ENCODE peak calls at places on chromosomes 12 and 14, in eight cellular contexts. One of them, this sample, is unnamed. For H3K4me1, the result is how much of the 10 kb centered on the place peaks cover.

GRCh38 chr12:56385873-56386272 is 23.2 kb upstream of the APOF start:
- DNase-seq in NT2/D1: no peak
- DNase-seq in uterus: no peak
- DNase-seq in neuronal stem cell: no peak
- DNase-seq in heart left ventricle: no peak
- DNase-seq in endothelial cell of umbilical vein: no peak
- DNase-seq in SK-N-SH: no peak
- DNase-seq in foreskin keratinocyte: no peak
- DNase-seq in this sample: no peak

GRCh38 chr12:122499991-122500684 is 594 bp downstream of the ZCCHC8 start:
- DNase-seq in uterus: peak
- DNase-seq in heart left ventricle: peak
- DNase-seq in SK-N-SH: peak
- DNase-seq in neuronal stem cell: peak
- DNase-seq in foreskin keratinocyte: peak
- DNase-seq in endothelial cell of umbilical vein: peak
- DNase-seq in NT2/D1: peak
- DNase-seq in this sample: peak

GRCh38 chr14:61535032-61535431 is 160.3 kb upstream of the HIF1A start:
- DNase-seq in foreskin keratinocyte: no peak
- DNase-seq in SK-N-SH: no peak
- DNase-seq in endothelial cell of umbilical vein: no peak
- DNase-seq in uterus: no peak
- DNase-seq in neuronal stem cell: no peak
- DNase-seq in heart left ventricle: no peak
- DNase-seq in NT2/D1: no peak
- DNase-seq in this sample: no peak

GRCh38 chr14:24379907-24380746 is 12.1 kb downstream of the NFATC4 start:
- DNase-seq in heart left ventricle: no peak
- DNase-seq in SK-N-SH: no peak
- DNase-seq in neuronal stem cell: no peak
- DNase-seq in uterus: no peak
- DNase-seq in endothelial cell of umbilical vein: no peak
- DNase-seq in foreskin keratinocyte: no peak
- DNase-seq in NT2/D1: no peak
- DNase-seq in this sample: no peak

GRCh38 chr14:83085141-83085540 is 1551.5 kb upstream of the SEL1L start:
- DNase-seq in uterus: no peak
- DNase-seq in neuronal stem cell: no peak
- DNase-seq in endothelial cell of umbilical vein: no peak
- DNase-seq in NT2/D1: no peak
- DNase-seq in SK-N-SH: no peak
- DNase-seq in heart left ventricle: no peak
- DNase-seq in foreskin keratinocyte: no peak
- DNase-seq in this sample: no peak

GRCh38 chr14:84527706-84528105 is 1002.2 kb upstream of the FLRT2 start:
- DNase-seq in endothelial cell of umbilical vein: no peak
- DNase-seq in uterus: no peak
- DNase-seq in foreskin keratinocyte: no peak
- DNase-seq in heart left ventricle: no peak
- DNase-seq in neuronal stem cell: no peak
- DNase-seq in SK-N-SH: no peak
- DNase-seq in NT2/D1: no peak
- DNase-seq in this sample: no peak

GRCh38 chr14:100291305-100292075 is 14.8 kb downstream of the SLC25A29 start:
- DNase-seq in endothelial cell of umbilical vein: no peak
- DNase-seq in heart left ventricle: no peak
- DNase-seq in uterus: peak
- DNase-seq in foreskin keratinocyte: no peak
- DNase-seq in neuronal stem cell: no peak
- DNase-seq in SK-N-SH: peak
- DNase-seq in NT2/D1: no peak
- DNase-seq in this sample: no peak

GRCh38 chr14:81594012-81594411 is 60.4 kb upstream of the SEL1L start:
- DNase-seq in NT2/D1: no peak
- DNase-seq in uterus: no peak
- DNase-seq in heart left ventricle: peak
- DNase-seq in neuronal stem cell: peak
- DNase-seq in endothelial cell of umbilical vein: no peak
- DNase-seq in foreskin keratinocyte: no peak
- DNase-seq in SK-N-SH: no peak
- DNase-seq in this sample: no peak

GRCh38 chr14:89910706-89911017 is 43.9 kb downstream of the EFCAB11 start:
- DNase-seq in heart left ventricle: no peak
- DNase-seq in uterus: no peak
- DNase-seq in foreskin keratinocyte: no peak
- DNase-seq in NT2/D1: no peak
- DNase-seq in neuronal stem cell: no peak
- DNase-seq in endothelial cell of umbilical vein: no peak
- DNase-seq in SK-N-SH: no peak
- DNase-seq in this sample: no peak
- H3K4me1 ChIP-seq in heart left ventricle: under half
- H3K4me1 ChIP-seq in uterus: under half
- H3K4me1 ChIP-seq in foreskin keratinocyte: under half
- H3K4me1 ChIP-seq in NT2/D1: under half
- H3K4me1 ChIP-seq in neuronal stem cell: under half
- H3K4me1 ChIP-seq in endothelial cell of umbilical vein: under half
- H3K4me1 ChIP-seq in SK-N-SH: under half
- H3K4me1 ChIP-seq in this sample: under half

DNA sequence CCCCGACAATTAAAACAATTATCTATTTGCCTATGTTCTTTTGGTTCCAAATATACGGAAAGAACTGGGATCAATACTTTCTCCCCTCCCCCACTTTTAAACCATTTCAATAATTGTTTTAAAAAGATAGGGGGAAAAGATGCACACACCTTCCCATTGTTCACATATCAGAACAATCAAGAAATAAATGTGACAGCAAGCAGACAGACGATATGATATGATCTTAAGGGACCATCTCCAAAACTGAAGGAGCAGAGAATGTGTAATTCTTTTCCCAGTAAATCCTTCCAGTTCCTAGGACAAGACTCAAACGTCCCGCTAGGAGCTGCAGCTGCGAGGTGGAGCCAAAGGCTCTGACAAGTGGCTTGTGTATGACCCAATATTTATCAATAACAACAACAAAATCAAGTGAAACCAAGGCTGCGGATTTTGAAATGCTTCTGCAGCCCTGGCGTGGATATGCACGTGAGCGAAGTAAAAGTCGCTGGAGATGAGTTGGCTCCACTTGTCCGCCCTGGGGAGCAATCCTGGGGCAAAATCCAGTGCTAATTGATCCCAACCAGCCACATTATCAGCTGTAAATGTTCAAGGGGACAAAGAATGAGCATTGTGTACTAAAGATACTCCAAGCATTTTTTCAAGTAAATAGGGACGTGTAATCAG is 8.2 kb upstream of the FOXG1 start:
- DNase-seq in neuronal stem cell: no peak
- DNase-seq in NT2/D1: no peak
- DNase-seq in heart left ventricle: no peak
- DNase-seq in uterus: no peak
- DNase-seq in endothelial cell of umbilical vein: no peak
- DNase-seq in foreskin keratinocyte: no peak
- DNase-seq in SK-N-SH: no peak
- DNase-seq in this sample: no peak
- H3K4me1 ChIP-seq in neuronal stem cell: under half
- H3K4me1 ChIP-seq in NT2/D1: under half
- H3K4me1 ChIP-seq in heart left ventricle: under half
- H3K4me1 ChIP-seq in uterus: under half
- H3K4me1 ChIP-seq in endothelial cell of umbilical vein: under half
- H3K4me1 ChIP-seq in foreskin keratinocyte: under half
- H3K4me1 ChIP-seq in SK-N-SH: under half
- H3K4me1 ChIP-seq in this sample: under half

GRCh38 chr14:31216359-31216758 is 8.8 kb upstream of the HECTD1 start:
- DNase-seq in foreskin keratinocyte: no peak
- DNase-seq in endothelial cell of umbilical vein: no peak
- DNase-seq in SK-N-SH: no peak
- DNase-seq in neuronal stem cell: no peak
- DNase-seq in uterus: no peak
- DNase-seq in heart left ventricle: no peak
- DNase-seq in NT2/D1: no peak
- DNase-seq in this sample: no peak
- H3K4me1 ChIP-seq in foreskin keratinocyte: under half
- H3K4me1 ChIP-seq in endothelial cell of umbilical vein: under half
- H3K4me1 ChIP-seq in SK-N-SH: under half
- H3K4me1 ChIP-seq in neuronal stem cell: under half
- H3K4me1 ChIP-seq in uterus: under half
- H3K4me1 ChIP-seq in heart left ventricle: under half
- H3K4me1 ChIP-seq in NT2/D1: under half
- H3K4me1 ChIP-seq in this sample: under half

GRCh38 chr14:103021817-103022668 is 35.3 kb downstream of the CDC42BPB start:
- DNase-seq in SK-N-SH: no peak
- DNase-seq in uterus: no peak
- DNase-seq in endothelial cell of umbilical vein: no peak
- DNase-seq in foreskin keratinocyte: no peak
- DNase-seq in neuronal stem cell: no peak
- DNase-seq in NT2/D1: no peak
- DNase-seq in heart left ventricle: no peak
- DNase-seq in this sample: no peak

GRCh38 chr14:103020271-103020910 is 37.0 kb downstream of the CDC42BPB start:
- DNase-seq in NT2/D1: no peak
- DNase-seq in neuronal stem cell: no peak
- DNase-seq in foreskin keratinocyte: no peak
- DNase-seq in heart left ventricle: no peak
- DNase-seq in uterus: no peak
- DNase-seq in endothelial cell of umbilical vein: no peak
- DNase-seq in SK-N-SH: no peak
- DNase-seq in this sample: no peak

GRCh38 chr14:103016594-103016993 is 40.8 kb downstream of the CDC42BPB start:
- DNase-seq in uterus: no peak
- DNase-seq in heart left ventricle: no peak
- DNase-seq in foreskin keratinocyte: no peak
- DNase-seq in NT2/D1: no peak
- DNase-seq in endothelial cell of umbilical vein: no peak
- DNase-seq in SK-N-SH: no peak
- DNase-seq in neuronal stem cell: no peak
- DNase-seq in this sample: no peak

GRCh38 chr14:103019827-103020226 is 37.5 kb downstream of the CDC42BPB start:
- DNase-seq in endothelial cell of umbilical vein: no peak
- DNase-seq in heart left ventricle: no peak
- DNase-seq in uterus: no peak
- DNase-seq in NT2/D1: no peak
- DNase-seq in neuronal stem cell: no peak
- DNase-seq in foreskin keratinocyte: no peak
- DNase-seq in SK-N-SH: no peak
- DNase-seq in this sample: no peak

GRCh38 chr14:103019236-103019635 is 38.1 kb downstream of the CDC42BPB start:
- DNase-seq in uterus: no peak
- DNase-seq in NT2/D1: no peak
- DNase-seq in neuronal stem cell: no peak
- DNase-seq in endothelial cell of umbilical vein: no peak
- DNase-seq in SK-N-SH: no peak
- DNase-seq in foreskin keratinocyte: no peak
- DNase-seq in heart left ventricle: no peak
- DNase-seq in this sample: no peak
- H3K4me1 ChIP-seq in uterus: under half
- H3K4me1 ChIP-seq in NT2/D1: under half
- H3K4me1 ChIP-seq in neuronal stem cell: under half
- H3K4me1 ChIP-seq in endothelial cell of umbilical vein: under half
- H3K4me1 ChIP-seq in SK-N-SH: under half
- H3K4me1 ChIP-seq in foreskin keratinocyte: under half
- H3K4me1 ChIP-seq in heart left ventricle: half or more
- H3K4me1 ChIP-seq in this sample: under half

GRCh38 chr12:42541965-42542364 is 47.6 kb downstream of the PRICKLE1 start:
- DNase-seq in SK-N-SH: no peak
- DNase-seq in neuronal stem cell: no peak
- DNase-seq in endothelial cell of umbilical vein: no peak
- DNase-seq in NT2/D1: no peak
- DNase-seq in foreskin keratinocyte: no peak
- DNase-seq in uterus: no peak
- DNase-seq in heart left ventricle: no peak
- DNase-seq in this sample: no peak
- H3K4me1 ChIP-seq in SK-N-SH: under half
- H3K4me1 ChIP-seq in neuronal stem cell: under half
- H3K4me1 ChIP-seq in endothelial cell of umbilical vein: under half
- H3K4me1 ChIP-seq in NT2/D1: under half
- H3K4me1 ChIP-seq in foreskin keratinocyte: under half
- H3K4me1 ChIP-seq in uterus: under half
- H3K4me1 ChIP-seq in heart left ventricle: under half
- H3K4me1 ChIP-seq in this sample: under half

DNA sequence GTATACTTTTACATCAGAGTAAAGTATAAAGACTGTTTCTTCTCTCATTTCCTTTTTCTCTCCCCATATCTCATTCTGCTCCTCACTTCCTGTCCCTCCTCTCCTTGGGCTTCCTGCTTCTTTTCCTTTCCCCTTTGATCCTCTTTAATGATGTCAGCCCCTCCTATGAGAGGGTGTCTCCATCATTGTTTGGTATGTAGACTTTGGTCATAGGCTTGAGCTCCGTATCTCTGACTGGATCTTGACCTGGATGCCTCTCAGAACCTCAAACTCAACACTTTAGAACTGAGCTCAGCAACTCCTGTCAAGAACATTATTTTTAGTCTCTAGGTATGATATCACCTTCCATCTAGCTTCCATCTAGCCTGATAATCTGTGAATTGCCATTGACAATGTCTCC is 50.3 kb downstream of the AKAP6 start:
- DNase-seq in endothelial cell of umbilical vein: no peak
- DNase-seq in SK-N-SH: no peak
- DNase-seq in NT2/D1: no peak
- DNase-seq in foreskin keratinocyte: no peak
- DNase-seq in uterus: no peak
- DNase-seq in neuronal stem cell: no peak
- DNase-seq in heart left ventricle: no peak
- DNase-seq in this sample: no peak
- H3K4me1 ChIP-seq in endothelial cell of umbilical vein: under half
- H3K4me1 ChIP-seq in SK-N-SH: under half
- H3K4me1 ChIP-seq in NT2/D1: under half
- H3K4me1 ChIP-seq in foreskin keratinocyte: under half
- H3K4me1 ChIP-seq in uterus: under half
- H3K4me1 ChIP-seq in neuronal stem cell: under half
- H3K4me1 ChIP-seq in heart left ventricle: under half
- H3K4me1 ChIP-seq in this sample: under half

This sample was measured in CD4-positive, CD25-positive, alpha-beta regulatory T cell.